ENCODE peak calls at places on chromosomes 11 and 22, in six cellular contexts. One of them, this sample, is unnamed.
A peak's percentile ranks its signal among the peaks of the same experiment; 100 is the strongest.

GRCh38 chr11:110908401-110909106 is 196.3 kb upstream of the ARHGAP20 start:
- DNase-seq in HL-60: no peak
- DNase-seq in pancreas: no peak
- DNase-seq in ovary: no peak
- DNase-seq in right lobe of liver: no peak
- DNase-seq in IMR-90: peak; percentile 94
- DNase-seq in this sample: no peak

GRCh38 chr11:66557733-66558326 is 10.6 kb downstream of the CTSF start:
- DNase-seq in HL-60: no peak
- DNase-seq in pancreas: no peak
- DNase-seq in ovary: no peak
- DNase-seq in right lobe of liver: no peak
- DNase-seq in IMR-90: no peak
- DNase-seq in this sample: no peak

GRCh38 chr11:95789506-95790122 is at the start of gene FAM76B:
- DNase-seq in HL-60: peak; percentile 94
- DNase-seq in pancreas: peak; percentile 97
- DNase-seq in ovary: peak; percentile 97
- DNase-seq in right lobe of liver: peak; percentile 99
- DNase-seq in IMR-90: peak; percentile 99
- DNase-seq in this sample: peak; percentile 98

GRCh38 chr11:125165111-125165663 is 636 bp downstream of the PKNOX2 start:
- DNase-seq in HL-60: no peak
- DNase-seq in pancreas: peak; percentile 54
- DNase-seq in ovary: peak; percentile 71
- DNase-seq in right lobe of liver: no peak
- DNase-seq in IMR-90: peak; percentile 24
- DNase-seq in this sample: peak; percentile 83

GRCh38 chr22:18056161-18056666 is 21.6 kb upstream of the PEX26 start:
- DNase-seq in HL-60: no peak
- DNase-seq in pancreas: no peak
- DNase-seq in ovary: no peak
- DNase-seq in right lobe of liver: no peak
- DNase-seq in IMR-90: peak; percentile 76
- DNase-seq in this sample: no peak

GRCh38 chr11:118438314-118438931 is 2.1 kb downstream of the KMT2A start:
- DNase-seq in HL-60: no peak
- DNase-seq in pancreas: peak; percentile 23
- DNase-seq in ovary: no peak
- DNase-seq in right lobe of liver: no peak
- DNase-seq in IMR-90: peak; percentile 87
- DNase-seq in this sample: peak; percentile 69

GRCh38 chr22:36027579-36027959 is 1.1 kb downstream of the RBFOX2 start:
- DNase-seq in HL-60: no peak
- DNase-seq in pancreas: peak; percentile 7
- DNase-seq in ovary: peak; percentile 42
- DNase-seq in right lobe of liver: no peak
- DNase-seq in IMR-90: no peak
- DNase-seq in this sample: peak; percentile 21

GRCh38 chr11:17352925-17353227 is 1.3 kb downstream of the NCR3LG1 start:
- DNase-seq in HL-60: no peak
- DNase-seq in pancreas: peak; percentile 25
- DNase-seq in ovary: peak; percentile 55
- DNase-seq in right lobe of liver: peak; percentile 60
- DNase-seq in IMR-90: peak; percentile 34
- DNase-seq in this sample: peak; percentile 71

GRCh38 chr11:22634897-22635629 is 9.4 kb upstream of the FANCF start:
- DNase-seq in HL-60: no peak
- DNase-seq in pancreas: no peak
- DNase-seq in ovary: no peak
- DNase-seq in right lobe of liver: peak; percentile 58
- DNase-seq in IMR-90: peak; percentile 18
- DNase-seq in this sample: no peak

GRCh38 chr11:67628710-67629385 is 889 bp downstream of the NUDT8 start:
- DNase-seq in HL-60: no peak
- DNase-seq in pancreas: peak; percentile 26
- DNase-seq in ovary: peak; percentile 58
- DNase-seq in right lobe of liver: peak; percentile 65
- DNase-seq in IMR-90: no peak
- DNase-seq in this sample: peak; percentile 69

GRCh38 chr11:82895437-82896091 is 4.7 kb downstream of the PRCP start:
- DNase-seq in HL-60: no peak
- DNase-seq in pancreas: no peak
- DNase-seq in ovary: no peak
- DNase-seq in right lobe of liver: no peak
- DNase-seq in IMR-90: no peak
- DNase-seq in this sample: no peak

DNA sequence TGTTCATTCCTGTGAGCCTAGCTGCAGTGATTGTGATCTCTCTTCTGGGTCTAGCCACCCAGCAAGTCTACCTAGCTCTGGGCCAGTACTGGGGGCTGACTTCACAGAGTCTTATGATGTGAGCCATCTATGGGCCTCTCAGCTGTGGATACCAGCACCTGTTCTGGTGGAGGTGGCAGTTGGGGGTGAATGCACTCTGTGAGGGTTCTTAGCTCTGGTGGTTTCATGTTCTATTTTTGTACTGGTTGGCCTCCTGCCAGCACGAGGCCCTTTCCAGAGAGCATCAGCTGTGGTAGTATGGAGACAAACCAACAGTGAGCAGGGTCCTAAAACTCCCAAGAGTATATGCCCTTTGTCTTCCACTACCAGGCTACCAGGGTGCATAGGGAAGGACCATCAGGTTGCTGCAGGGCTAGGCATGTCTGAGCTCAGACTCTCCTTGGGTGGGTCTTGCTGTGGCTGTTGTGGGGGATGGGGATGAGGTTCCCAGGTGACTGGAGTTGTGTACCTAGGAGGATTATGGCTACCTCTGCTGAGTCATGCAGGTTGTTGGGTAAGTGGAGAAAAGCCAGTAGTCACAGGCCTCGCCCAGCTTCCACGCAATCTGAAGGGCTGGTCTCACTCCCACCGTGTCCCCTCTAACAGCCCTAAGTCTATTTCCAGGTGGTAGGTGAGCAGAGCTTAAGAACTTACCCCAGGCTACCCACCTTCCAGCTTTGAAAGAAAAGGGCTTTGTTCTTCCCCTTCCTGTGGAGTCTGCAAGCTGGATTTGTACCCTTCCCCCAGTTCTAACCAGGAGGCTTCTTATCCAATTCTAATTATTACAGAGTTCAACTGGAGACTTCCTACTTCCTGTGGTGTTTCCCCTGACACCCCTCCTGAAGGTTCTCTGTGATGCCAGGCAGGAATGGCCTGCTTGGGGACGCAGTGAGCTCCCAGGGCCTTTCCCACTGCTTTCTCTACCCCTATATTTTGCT is 250.7 kb downstream of the LUZP2 start:
- DNase-seq in HL-60: peak; percentile 13
- DNase-seq in pancreas: no peak
- DNase-seq in ovary: no peak
- DNase-seq in right lobe of liver: no peak
- DNase-seq in IMR-90: no peak
- DNase-seq in this sample: peak; percentile 21
- H3K4me3 ChIP-seq in HL-60: no peak overlapping the region
- H3K4me3 ChIP-seq in pancreas: no peak overlapping the region
- H3K4me3 ChIP-seq in ovary: no peak overlapping the region
- H3K4me3 ChIP-seq in right lobe of liver: no peak overlapping the region
- H3K4me3 ChIP-seq in IMR-90: no peak overlapping the region
- H3K4me3 ChIP-seq in this sample: no peak overlapping the region

GRCh38 chr11:120612363-120613263 is 101.1 kb downstream of the GRIK4 start:
- DNase-seq in HL-60: no peak
- DNase-seq in pancreas: no peak
- DNase-seq in ovary: no peak
- DNase-seq in right lobe of liver: no peak
- DNase-seq in IMR-90: peak; percentile 67
- DNase-seq in this sample: peak; percentile 63

GRCh38 chr11:120608760-120609211 is 97.2 kb downstream of the GRIK4 start:
- DNase-seq in HL-60: no peak
- DNase-seq in pancreas: peak; percentile 2
- DNase-seq in ovary: no peak
- DNase-seq in right lobe of liver: no peak
- DNase-seq in IMR-90: no peak
- DNase-seq in this sample: peak; percentile 75

GRCh38 chr11:120610101-120610500 is 98.6 kb downstream of the GRIK4 start:
- DNase-seq in HL-60: no peak
- DNase-seq in pancreas: no peak
- DNase-seq in ovary: no peak
- DNase-seq in right lobe of liver: no peak
- DNase-seq in IMR-90: no peak
- DNase-seq in this sample: no peak

GRCh38 chr11:120611576-120611975 is 100.0 kb downstream of the GRIK4 start:
- DNase-seq in HL-60: no peak
- DNase-seq in pancreas: no peak
- DNase-seq in ovary: no peak
- DNase-seq in right lobe of liver: no peak
- DNase-seq in IMR-90: no peak
- DNase-seq in this sample: no peak

GRCh38 chr11:120613264-120614226 is 102.0 kb downstream of the GRIK4 start:
- DNase-seq in HL-60: no peak
- DNase-seq in pancreas: no peak
- DNase-seq in ovary: no peak
- DNase-seq in right lobe of liver: no peak
- DNase-seq in IMR-90: no peak
- DNase-seq in this sample: no peak
- H3K4me3 ChIP-seq in HL-60: no peak overlapping the region
- H3K4me3 ChIP-seq in pancreas: no peak overlapping the region
- H3K4me3 ChIP-seq in ovary: no peak overlapping the region
- H3K4me3 ChIP-seq in right lobe of liver: no peak overlapping the region
- H3K4me3 ChIP-seq in IMR-90: no peak overlapping the region
- H3K4me3 ChIP-seq in this sample: no peak overlapping the region

GRCh38 chr11:62573006-62573591 is 592 bp downstream of the EEF1G start:
- DNase-seq in HL-60: no peak
- DNase-seq in pancreas: no peak
- DNase-seq in ovary: no peak
- DNase-seq in right lobe of liver: no peak
- DNase-seq in IMR-90: no peak
- DNase-seq in this sample: no peak

GRCh38 chr11:62574363-62575057 is 819 bp upstream of the EEF1G start:
- DNase-seq in HL-60: no peak
- DNase-seq in pancreas: no peak
- DNase-seq in ovary: peak; percentile 71
- DNase-seq in right lobe of liver: peak; percentile 69
- DNase-seq in IMR-90: peak; percentile 29
- DNase-seq in this sample: peak; percentile 78

GRCh38 chr11:62575156-62575555 is 1.5 kb upstream of the EEF1G start:
- DNase-seq in HL-60: no peak
- DNase-seq in pancreas: no peak
- DNase-seq in ovary: peak; percentile 61
- DNase-seq in right lobe of liver: no peak
- DNase-seq in IMR-90: no peak
- DNase-seq in this sample: no peak

GRCh38 chr11:62573592-62574362 is at the start of gene EEF1G:
- DNase-seq in HL-60: peak; percentile 99
- DNase-seq in pancreas: peak; percentile 99
- DNase-seq in ovary: peak; percentile 99
- DNase-seq in right lobe of liver: peak; percentile 99
- DNase-seq in IMR-90: peak; percentile 100
- DNase-seq in this sample: peak; percentile 98

GRCh38 chr11:62572431-62572830 is 1.3 kb downstream of the EEF1G start:
- DNase-seq in HL-60: no peak
- DNase-seq in pancreas: no peak
- DNase-seq in ovary: no peak
- DNase-seq in right lobe of liver: peak; percentile 35
- DNase-seq in IMR-90: no peak
- DNase-seq in this sample: no peak
- H3K4me3 ChIP-seq in HL-60: peak overlapping the region; percentile 70
- H3K4me3 ChIP-seq in pancreas: no peak overlapping the region
- H3K4me3 ChIP-seq in ovary: peak overlapping the region; percentile 85
- H3K4me3 ChIP-seq in right lobe of liver: peak overlapping the region; percentile 74
- H3K4me3 ChIP-seq in IMR-90: peak overlapping the region; percentile 74
- H3K4me3 ChIP-seq in this sample: peak overlapping the region; percentile 86

DNA sequence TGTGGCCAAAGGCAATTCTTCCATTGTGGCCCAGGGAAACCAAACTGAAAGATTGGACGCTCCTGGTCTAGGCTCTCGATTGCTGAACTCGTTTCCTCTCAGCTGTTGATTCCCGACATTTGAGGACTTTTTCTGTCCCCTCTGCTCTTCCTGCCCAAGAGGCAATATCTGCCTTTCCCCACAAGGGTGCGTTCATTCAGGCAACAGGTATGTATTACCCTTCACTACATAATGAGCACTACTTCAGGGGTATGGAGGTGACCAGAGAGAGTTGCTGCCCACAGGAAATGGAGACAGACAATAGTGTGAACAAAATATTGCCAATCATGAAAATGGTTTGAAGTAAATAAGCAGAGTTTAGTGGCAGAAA is 8.2 kb downstream of the PTH start:
- DNase-seq in HL-60: no peak
- DNase-seq in pancreas: peak; percentile 22
- DNase-seq in ovary: no peak
- DNase-seq in right lobe of liver: no peak
- DNase-seq in IMR-90: peak; percentile 3
- DNase-seq in this sample: no peak
- H3K4me3 ChIP-seq in HL-60: peak overlapping the region; percentile 19
- H3K4me3 ChIP-seq in pancreas: no peak overlapping the region
- H3K4me3 ChIP-seq in ovary: no peak overlapping the region
- H3K4me3 ChIP-seq in right lobe of liver: peak overlapping the region; percentile 43
- H3K4me3 ChIP-seq in IMR-90: peak overlapping the region; percentile 27
- H3K4me3 ChIP-seq in this sample: no peak overlapping the region

GRCh38 chr22:24685804-24686203 is 82.8 kb downstream of the GGT1 start:
- DNase-seq in HL-60: no peak
- DNase-seq in pancreas: no peak
- DNase-seq in ovary: peak; percentile 66
- DNase-seq in right lobe of liver: no peak
- DNase-seq in IMR-90: no peak
- DNase-seq in this sample: peak; percentile 89
- H3K4me3 ChIP-seq in HL-60: no peak overlapping the region
- H3K4me3 ChIP-seq in pancreas: no peak overlapping the region
- H3K4me3 ChIP-seq in ovary: no peak overlapping the region
- H3K4me3 ChIP-seq in right lobe of liver: peak overlapping the region; percentile 12
- H3K4me3 ChIP-seq in IMR-90: peak overlapping the region; percentile 34
- H3K4me3 ChIP-seq in this sample: peak overlapping the region; percentile 30

GRCh38 chr11:2891291-2891690 is 5.7 kb upstream of the CDKN1C start:
- DNase-seq in HL-60: no peak
- DNase-seq in pancreas: no peak
- DNase-seq in ovary: peak; percentile 65
- DNase-seq in right lobe of liver: no peak
- DNase-seq in IMR-90: no peak
- DNase-seq in this sample: no peak

GRCh38 chr11:2890466-2891241 is 5.1 kb upstream of the CDKN1C start:
- DNase-seq in HL-60: no peak
- DNase-seq in pancreas: peak; percentile 78
- DNase-seq in ovary: peak; percentile 99
- DNase-seq in right lobe of liver: peak; percentile 74
- DNase-seq in IMR-90: peak; percentile 64
- DNase-seq in this sample: peak; percentile 90

GRCh38 chr11:2893021-2893528 is 7.5 kb upstream of the CDKN1C start:
- DNase-seq in HL-60: no peak
- DNase-seq in pancreas: no peak
- DNase-seq in ovary: no peak
- DNase-seq in right lobe of liver: no peak
- DNase-seq in IMR-90: no peak
- DNase-seq in this sample: peak; percentile 40

GRCh38 chr11:2892215-2893020 is 6.8 kb upstream of the CDKN1C start:
- DNase-seq in HL-60: peak; percentile 54
- DNase-seq in pancreas: no peak
- DNase-seq in ovary: peak; percentile 80
- DNase-seq in right lobe of liver: no peak
- DNase-seq in IMR-90: peak; percentile 50
- DNase-seq in this sample: peak; percentile 70

DNA sequence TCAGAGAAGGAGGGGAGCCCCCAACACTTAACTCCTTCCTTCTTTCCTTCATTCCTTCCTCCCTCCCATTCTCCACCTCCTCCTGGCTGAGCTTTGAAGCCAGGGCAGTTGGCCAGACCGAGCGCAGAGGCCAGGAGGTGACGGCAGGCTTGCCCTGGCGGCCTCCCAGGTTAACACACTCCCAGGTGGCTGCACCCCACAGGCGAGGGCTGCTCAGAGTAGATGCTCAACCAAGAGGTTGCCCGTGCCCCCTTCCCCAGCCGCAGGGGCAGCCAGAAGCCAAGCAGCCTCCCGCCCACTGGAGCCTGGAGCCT is 6.3 kb upstream of the CDKN1C start:
- DNase-seq in HL-60: no peak
- DNase-seq in pancreas: peak; percentile 61
- DNase-seq in ovary: peak; percentile 85
- DNase-seq in right lobe of liver: peak; percentile 88
- DNase-seq in IMR-90: peak; percentile 30
- DNase-seq in this sample: peak; percentile 89
- H3K4me3 ChIP-seq in HL-60: no peak overlapping the region
- H3K4me3 ChIP-seq in pancreas: no peak overlapping the region
- H3K4me3 ChIP-seq in ovary: peak overlapping the region; percentile 37
- H3K4me3 ChIP-seq in right lobe of liver: peak overlapping the region; percentile 35
- H3K4me3 ChIP-seq in IMR-90: no peak overlapping the region
- H3K4me3 ChIP-seq in this sample: no peak overlapping the region